ENCODE peak calls at places on chromosome 13, in nine cellular contexts. One of them, this sample, is unnamed.

GRCh38 chr13:32669030-32669646 is 82.9 kb downstream of the PDS5B start:
- DNase-seq in ovary: no peak
- DNase-seq in endothelial cell: peak; percentile 18
- DNase-seq in WTC11: no peak
- DNase-seq in heart left ventricle: no peak
- DNase-seq in testis: no peak
- DNase-seq in HFFc6: peak; percentile 33
- DNase-seq in GM06990: no peak
- DNase-seq in HFF-Myc: peak; percentile 14
- DNase-seq in this sample: peak; percentile 18

GRCh38 chr13:27465611-27466010 is 15.2 kb upstream of the MTIF3 start:
- DNase-seq in GM06990: no peak
- DNase-seq in ovary: no peak
- DNase-seq in endothelial cell: no peak
- DNase-seq in HFFc6: no peak
- DNase-seq in heart left ventricle: no peak
- DNase-seq in HFF-Myc: no peak
- DNase-seq in WTC11: no peak
- DNase-seq in testis: no peak
- DNase-seq in this sample: no peak

GRCh38 chr13:19644947-19645439 is 11.5 kb downstream of the MPHOSPH8 start:
- DNase-seq in WTC11: no peak
- DNase-seq in heart left ventricle: no peak
- DNase-seq in GM06990: no peak
- DNase-seq in ovary: no peak
- DNase-seq in HFF-Myc: no peak
- DNase-seq in testis: no peak
- DNase-seq in HFFc6: no peak
- DNase-seq in endothelial cell: no peak
- DNase-seq in this sample: no peak

GRCh38 chr13:41418027-41418426 is 39.3 kb upstream of the RGCC start:
- DNase-seq in endothelial cell: no peak
- DNase-seq in HFFc6: no peak
- DNase-seq in WTC11: no peak
- DNase-seq in heart left ventricle: no peak
- DNase-seq in GM06990: no peak
- DNase-seq in HFF-Myc: peak; percentile 76
- DNase-seq in testis: no peak
- DNase-seq in ovary: no peak
- DNase-seq in this sample: no peak

GRCh38 chr13:102658678-102659077 is 36.2 kb downstream of the METTL21C start:
- DNase-seq in endothelial cell: no peak
- DNase-seq in testis: no peak
- DNase-seq in heart left ventricle: no peak
- DNase-seq in GM06990: no peak
- DNase-seq in ovary: no peak
- DNase-seq in HFFc6: no peak
- DNase-seq in HFF-Myc: no peak
- DNase-seq in WTC11: no peak
- DNase-seq in this sample: no peak

GRCh38 chr13:95181586-95181985 is 119.7 kb downstream of the ABCC4 start:
- DNase-seq in GM06990: peak; percentile 46
- DNase-seq in HFFc6: no peak
- DNase-seq in ovary: no peak
- DNase-seq in testis: no peak
- DNase-seq in heart left ventricle: no peak
- DNase-seq in WTC11: no peak
- DNase-seq in endothelial cell: no peak
- DNase-seq in HFF-Myc: no peak
- DNase-seq in this sample: peak; percentile 35

GRCh38 chr13:44921478-44921877 is 67.8 kb downstream of the NUFIP1 start:
- DNase-seq in HFFc6: no peak
- DNase-seq in GM06990: no peak
- DNase-seq in endothelial cell: no peak
- DNase-seq in testis: no peak
- DNase-seq in heart left ventricle: no peak
- DNase-seq in ovary: no peak
- DNase-seq in WTC11: no peak
- DNase-seq in HFF-Myc: no peak
- DNase-seq in this sample: no peak

GRCh38 chr13:109301711-109302110 is 484.7 kb downstream of the IRS2 start:
- DNase-seq in HFFc6: no peak
- DNase-seq in GM06990: no peak
- DNase-seq in ovary: no peak
- DNase-seq in heart left ventricle: no peak
- DNase-seq in HFF-Myc: peak; percentile 84
- DNase-seq in endothelial cell: no peak
- DNase-seq in testis: no peak
- DNase-seq in WTC11: no peak
- DNase-seq in this sample: no peak

GRCh38 chr13:73303858-73304257 is 245.1 kb downstream of the KLF5 start:
- DNase-seq in endothelial cell: no peak
- DNase-seq in WTC11: no peak
- DNase-seq in testis: no peak
- DNase-seq in ovary: no peak
- DNase-seq in GM06990: no peak
- DNase-seq in HFF-Myc: no peak
- DNase-seq in HFFc6: peak; percentile 64
- DNase-seq in heart left ventricle: no peak
- DNase-seq in this sample: no peak

GRCh38 chr13:100478107-100478809 is 110.3 kb downstream of the GGACT start:
- DNase-seq in ovary: no peak
- DNase-seq in HFFc6: no peak
- DNase-seq in GM06990: no peak
- DNase-seq in WTC11: peak; percentile 20
- DNase-seq in testis: no peak
- DNase-seq in endothelial cell: no peak
- DNase-seq in HFF-Myc: no peak
- DNase-seq in heart left ventricle: no peak
- DNase-seq in this sample: no peak

GRCh38 chr13:100473087-100473486 is 115.5 kb downstream of the GGACT start:
- DNase-seq in HFF-Myc: no peak
- DNase-seq in ovary: no peak
- DNase-seq in GM06990: no peak
- DNase-seq in testis: no peak
- DNase-seq in HFFc6: no peak
- DNase-seq in WTC11: peak; percentile 42
- DNase-seq in heart left ventricle: no peak
- DNase-seq in endothelial cell: no peak
- DNase-seq in this sample: no peak

GRCh38 chr13:100470841-100471505 is 117.6 kb downstream of the GGACT start:
- DNase-seq in endothelial cell: no peak
- DNase-seq in WTC11: no peak
- DNase-seq in HFFc6: no peak
- DNase-seq in HFF-Myc: no peak
- DNase-seq in testis: no peak
- DNase-seq in heart left ventricle: no peak
- DNase-seq in GM06990: no peak
- DNase-seq in ovary: no peak
- DNase-seq in this sample: no peak

DNA sequence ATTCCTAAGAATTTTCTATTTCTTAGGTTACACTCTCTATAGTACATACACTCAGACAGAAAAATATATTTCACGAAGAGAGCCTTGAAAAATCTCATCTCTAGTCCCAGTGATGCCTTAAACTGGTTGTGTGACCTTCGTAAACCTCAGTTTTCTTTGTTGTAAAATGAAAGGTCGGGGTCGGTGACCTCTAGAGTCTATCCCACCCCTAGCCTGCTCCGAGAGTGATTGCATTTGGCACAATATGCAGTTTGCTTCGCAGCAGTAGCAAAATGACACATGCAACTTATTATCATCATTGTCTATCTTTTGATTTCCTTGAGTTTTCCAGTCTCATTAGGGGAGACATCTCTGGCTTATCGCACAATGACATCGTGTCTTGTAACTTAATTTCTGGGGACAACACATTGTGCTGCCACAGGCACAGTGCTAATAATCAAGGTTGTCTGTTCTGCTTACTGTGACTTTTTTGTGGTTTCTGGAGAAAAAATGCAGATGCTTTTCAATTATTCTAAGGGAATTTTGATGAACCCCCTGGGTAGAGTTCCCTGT is 115.0 kb downstream of the GGACT start:
- DNase-seq in heart left ventricle: no peak
- DNase-seq in GM06990: no peak
- DNase-seq in ovary: no peak
- DNase-seq in HFFc6: no peak
- DNase-seq in HFF-Myc: no peak
- DNase-seq in endothelial cell: no peak
- DNase-seq in testis: no peak
- DNase-seq in WTC11: no peak
- DNase-seq in this sample: no peak
- TF ChIP-seq CTCF in heart left ventricle: no peak
- TF ChIP-seq CTCF in GM06990: no peak
- TF ChIP-seq CTCF in ovary: no peak
- TF ChIP-seq CTCF in HFFc6: no peak
- TF ChIP-seq CTCF in HFF-Myc: no peak
- TF ChIP-seq CTCF in endothelial cell: no peak
- TF ChIP-seq CTCF in testis: no peak
- TF ChIP-seq CTCF in WTC11: no peak
- TF ChIP-seq CTCF in this sample: no peak

GRCh38 chr13:30676672-30677071 is 58.7 kb upstream of the ALOX5AP start:
- DNase-seq in GM06990: no peak
- DNase-seq in testis: no peak
- DNase-seq in HFF-Myc: no peak
- DNase-seq in endothelial cell: no peak
- DNase-seq in WTC11: no peak
- DNase-seq in ovary: no peak
- DNase-seq in HFFc6: peak; percentile 27
- DNase-seq in heart left ventricle: no peak
- DNase-seq in this sample: no peak
- TF ChIP-seq CTCF in GM06990: peak; percentile 6
- TF ChIP-seq CTCF in testis: no peak
- TF ChIP-seq CTCF in HFF-Myc: peak; percentile 40
- TF ChIP-seq CTCF in endothelial cell: no peak
- TF ChIP-seq CTCF in WTC11: no peak
- TF ChIP-seq CTCF in ovary: no peak
- TF ChIP-seq CTCF in HFFc6: peak; percentile 63
- TF ChIP-seq CTCF in heart left ventricle: no peak
- TF ChIP-seq CTCF in this sample: no peak

GRCh38 chr13:75437582-75438318 is 44.2 kb downstream of the TBC1D4 start:
- DNase-seq in HFFc6: peak; percentile 11
- DNase-seq in WTC11: no peak
- DNase-seq in heart left ventricle: no peak
- DNase-seq in GM06990: no peak
- DNase-seq in endothelial cell: no peak
- DNase-seq in ovary: peak; percentile 47
- DNase-seq in testis: no peak
- DNase-seq in HFF-Myc: peak; percentile 25
- DNase-seq in this sample: no peak

GRCh38 chr13:75426421-75426820 is 55.5 kb downstream of the TBC1D4 start:
- DNase-seq in endothelial cell: no peak
- DNase-seq in ovary: no peak
- DNase-seq in HFF-Myc: no peak
- DNase-seq in heart left ventricle: no peak
- DNase-seq in WTC11: no peak
- DNase-seq in testis: no peak
- DNase-seq in GM06990: no peak
- DNase-seq in HFFc6: no peak
- DNase-seq in this sample: no peak

GRCh38 chr13:75430618-75431209 is 51.3 kb downstream of the TBC1D4 start:
- DNase-seq in HFFc6: no peak
- DNase-seq in heart left ventricle: no peak
- DNase-seq in HFF-Myc: no peak
- DNase-seq in GM06990: no peak
- DNase-seq in endothelial cell: no peak
- DNase-seq in testis: no peak
- DNase-seq in WTC11: no peak
- DNase-seq in ovary: no peak
- DNase-seq in this sample: no peak

GRCh38 chr13:75432811-75433244 is 49.1 kb downstream of the TBC1D4 start:
- DNase-seq in testis: no peak
- DNase-seq in HFF-Myc: no peak
- DNase-seq in heart left ventricle: no peak
- DNase-seq in WTC11: no peak
- DNase-seq in ovary: no peak
- DNase-seq in HFFc6: no peak
- DNase-seq in GM06990: no peak
- DNase-seq in endothelial cell: no peak
- DNase-seq in this sample: no peak

GRCh38 chr13:75432045-75432444 is 49.9 kb downstream of the TBC1D4 start:
- DNase-seq in HFFc6: peak; percentile 64
- DNase-seq in WTC11: no peak
- DNase-seq in HFF-Myc: peak; percentile 15
- DNase-seq in testis: no peak
- DNase-seq in GM06990: no peak
- DNase-seq in endothelial cell: no peak
- DNase-seq in heart left ventricle: no peak
- DNase-seq in ovary: peak; percentile 39
- DNase-seq in this sample: no peak
- TF ChIP-seq CTCF in HFFc6: peak; percentile 53
- TF ChIP-seq CTCF in WTC11: no peak
- TF ChIP-seq CTCF in HFF-Myc: no peak
- TF ChIP-seq CTCF in testis: no peak
- TF ChIP-seq CTCF in GM06990: peak; percentile 42
- TF ChIP-seq CTCF in endothelial cell: no peak
- TF ChIP-seq CTCF in heart left ventricle: no peak
- TF ChIP-seq CTCF in ovary: no peak
- TF ChIP-seq CTCF in this sample: no peak

GRCh38 chr13:22218784-22219183 is 547.9 kb downstream of the FGF9 start:
- DNase-seq in testis: no peak
- DNase-seq in GM06990: no peak
- DNase-seq in HFF-Myc: no peak
- DNase-seq in WTC11: no peak
- DNase-seq in heart left ventricle: no peak
- DNase-seq in endothelial cell: no peak
- DNase-seq in ovary: no peak
- DNase-seq in HFFc6: no peak
- DNase-seq in this sample: no peak

DNA sequence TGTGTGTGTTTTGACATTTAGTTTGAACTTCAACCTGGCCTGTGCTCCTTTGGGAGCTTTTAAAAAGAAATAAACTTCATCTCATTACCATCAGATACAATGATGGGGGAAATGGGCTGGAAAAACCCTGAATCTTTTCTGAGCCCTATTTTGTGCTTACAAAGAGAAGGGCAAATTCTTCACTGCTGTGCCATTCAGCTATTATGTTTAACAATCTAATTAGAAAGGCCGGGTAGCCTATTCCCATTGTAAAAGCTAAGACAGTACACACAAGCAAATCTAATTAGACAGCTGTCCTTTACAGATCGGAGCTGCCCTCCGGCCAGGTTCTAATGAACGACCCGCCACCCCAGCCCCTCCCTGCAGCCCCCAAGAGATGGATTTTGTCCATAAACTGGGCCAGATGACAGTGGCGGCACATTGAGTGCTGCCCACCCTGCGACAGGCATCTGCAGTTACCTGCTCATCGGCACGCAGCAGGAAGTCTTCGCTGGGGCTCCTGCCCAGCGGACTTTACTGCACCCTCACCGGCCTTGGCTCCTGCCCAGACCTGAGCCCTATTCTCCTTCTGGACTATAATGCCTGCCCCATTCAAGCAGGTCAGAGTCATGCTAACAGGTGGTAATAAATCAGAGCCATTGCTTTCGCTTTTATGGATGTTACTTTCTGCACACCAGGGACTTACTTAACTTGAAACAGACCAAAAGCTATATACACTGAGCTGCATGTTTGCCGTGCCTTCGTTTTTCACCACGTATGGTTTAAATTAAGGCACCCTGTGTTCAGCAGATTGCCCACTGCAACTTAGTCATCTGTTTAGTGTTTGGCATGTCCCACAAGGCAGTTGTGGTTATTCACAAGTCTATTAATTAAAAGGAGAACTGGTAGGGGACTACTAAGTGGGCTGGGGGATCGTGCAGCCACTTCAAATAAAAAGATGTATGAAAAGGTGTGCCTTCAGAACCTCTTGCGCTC is 549.6 kb downstream of the FGF9 start:
- DNase-seq in endothelial cell: no peak
- DNase-seq in ovary: no peak
- DNase-seq in WTC11: no peak
- DNase-seq in GM06990: no peak
- DNase-seq in HFF-Myc: peak; percentile 0
- DNase-seq in heart left ventricle: no peak
- DNase-seq in HFFc6: no peak
- DNase-seq in testis: no peak
- DNase-seq in this sample: no peak
- TF ChIP-seq CTCF in endothelial cell: no peak
- TF ChIP-seq CTCF in ovary: no peak
- TF ChIP-seq CTCF in WTC11: no peak
- TF ChIP-seq CTCF in GM06990: no peak
- TF ChIP-seq CTCF in HFF-Myc: no peak
- TF ChIP-seq CTCF in heart left ventricle: no peak
- TF ChIP-seq CTCF in HFFc6: no peak
- TF ChIP-seq CTCF in testis: no peak
- TF ChIP-seq CTCF in this sample: no peak